ENCODE peak calls at places on chromosome 16, in four cellular contexts. B, G, Q and V are unnamed samples.

GRCh38 chr16:77437859-77438258 is 3.0 kb upstream of the ADAMTS18 start:
- DNase-seq in G (no peak), B (no peak), Q (no peak), V (no peak)

GRCh38 chr16:50938923-50939322 is 197.0 kb downstream of the CYLD start:
- DNase-seq in Q (peak; percentile 10), B (no peak), G (no peak), V (no peak)

GRCh38 chr16:25372716-25373115 is 115.1 kb upstream of the ZKSCAN2 start:
- DNase-seq in G (no peak), Q (no peak), B (no peak), V (no peak)

GRCh38 chr16:85891776-85892166 is 7.2 kb upstream of the IRF8 start:
- DNase-seq in Q (no peak), B (no peak), G (no peak), V (no peak)

GRCh38 chr16:75109732-75110243 is 6.8 kb downstream of the LDHD start:
- DNase-seq in B (no peak), Q (no peak), G (no peak), V (no peak)

GRCh38 chr16:89860747-89861304 is 12.6 kb upstream of the TCF25 start:
- DNase-seq in G (peak; percentile 91), Q (peak; percentile 52), B (peak; percentile 57), V (peak; percentile 96)

GRCh38 chr16:74480150-74481029 is 59.1 kb upstream of the CLEC18B start:
- DNase-seq in B (peak; percentile 63), G (peak; percentile 85), Q (no peak), V (no peak)

GRCh38 chr16:69503244-69503643 is 62.5 kb upstream of the NFAT5 start:
- DNase-seq in Q (peak; percentile 34), B (no peak), G (no peak), V (no peak)

GRCh38 chr16:912684-913613 is 57.8 kb downstream of the LMF1 start:
- DNase-seq in G (no peak), B (no peak), Q (peak; percentile 83), V (peak; percentile 83)

GRCh38 chr16:22141746-22142145 is 20.6 kb upstream of the SDR42E2 start:
- DNase-seq in Q (peak; percentile 50), B (no peak), G (peak; percentile 55), V (no peak)

GRCh38 chr16:81693467-81694303 is 85.4 kb upstream of the PLCG2 start:
- DNase-seq in Q (no peak), B (no peak), G (no peak), V (no peak)

DNA sequence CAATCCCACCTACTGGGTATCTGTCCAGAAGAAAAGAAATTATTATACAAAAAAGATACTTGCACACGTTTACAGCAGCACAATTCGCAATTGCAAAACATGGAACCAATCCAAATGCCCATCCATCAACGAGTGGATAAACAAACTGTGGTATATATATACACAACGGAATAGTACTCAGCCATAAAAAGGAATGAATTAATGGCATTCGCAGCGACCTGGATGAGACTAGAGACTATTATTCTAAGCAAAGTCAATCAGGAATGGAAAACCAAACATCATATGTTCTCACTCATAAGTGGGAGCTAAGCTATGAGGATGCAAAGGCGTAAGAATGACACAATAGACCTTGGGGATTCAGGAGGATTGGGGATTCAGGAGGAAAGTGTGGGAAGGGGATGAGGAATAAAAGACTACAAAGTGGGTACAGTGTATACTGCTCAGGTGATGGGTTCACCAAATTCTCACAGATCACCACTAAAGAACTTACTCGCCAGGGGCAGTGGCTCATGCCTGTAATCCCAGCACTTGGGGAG is 21.0 kb downstream of the CNOT1 start:
- DNase-seq in B (no peak), Q (no peak), G (no peak), V (no peak)
- TF ChIP-seq EP300 in B (no peak), Q (no peak), G (no peak), V (no peak)

GRCh38 chr16:24364596-24364995 is 108.5 kb downstream of the CACNG3 start:
- DNase-seq in Q (no peak), G (no peak), B (no peak), V (no peak)
- TF ChIP-seq POLR2A in Q (no peak), G (no peak), B (no peak), V (no peak)

DNA sequence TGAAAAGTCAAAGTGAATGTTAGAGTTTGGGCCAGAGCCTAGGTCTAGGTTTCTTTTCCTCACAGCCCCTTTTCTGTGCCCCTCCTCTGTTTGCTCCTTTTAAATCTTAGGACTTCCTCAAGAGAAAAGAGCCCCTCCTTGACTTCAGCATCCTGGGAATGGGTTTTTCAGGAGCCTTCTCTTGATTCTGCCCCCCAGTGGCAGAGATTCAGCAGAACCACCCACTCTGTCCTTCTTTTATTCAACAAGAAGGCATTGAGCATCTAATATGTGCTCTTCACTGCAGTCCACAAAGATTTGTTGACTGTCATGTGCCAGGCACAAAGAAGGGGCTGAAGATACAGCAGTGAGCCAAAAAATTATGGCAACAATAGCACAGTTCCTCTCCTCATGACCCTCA is 270.8 kb upstream of the CDH5 start:
- DNase-seq in Q (no peak), B (no peak), G (no peak), V (no peak)
- TF ChIP-seq EP300 in Q (no peak), B (no peak), G (no peak), V (no peak)

GRCh38 chr16:57923418-57923817 is 47.5 kb downstream of the CNGB1 start:
- DNase-seq in G (no peak), Q (no peak), B (no peak), V (no peak)
- TF ChIP-seq POLR2A in G (no peak), Q (no peak), B (no peak), V (no peak)

GRCh38 chr16:72502654-72503005 is 330.7 kb upstream of the PMFBP1 start:
- DNase-seq in B (no peak), G (no peak), Q (no peak), V (no peak)
- TF ChIP-seq EP300 in B (no peak), G (no peak), Q (no peak), V (no peak)

DNA sequence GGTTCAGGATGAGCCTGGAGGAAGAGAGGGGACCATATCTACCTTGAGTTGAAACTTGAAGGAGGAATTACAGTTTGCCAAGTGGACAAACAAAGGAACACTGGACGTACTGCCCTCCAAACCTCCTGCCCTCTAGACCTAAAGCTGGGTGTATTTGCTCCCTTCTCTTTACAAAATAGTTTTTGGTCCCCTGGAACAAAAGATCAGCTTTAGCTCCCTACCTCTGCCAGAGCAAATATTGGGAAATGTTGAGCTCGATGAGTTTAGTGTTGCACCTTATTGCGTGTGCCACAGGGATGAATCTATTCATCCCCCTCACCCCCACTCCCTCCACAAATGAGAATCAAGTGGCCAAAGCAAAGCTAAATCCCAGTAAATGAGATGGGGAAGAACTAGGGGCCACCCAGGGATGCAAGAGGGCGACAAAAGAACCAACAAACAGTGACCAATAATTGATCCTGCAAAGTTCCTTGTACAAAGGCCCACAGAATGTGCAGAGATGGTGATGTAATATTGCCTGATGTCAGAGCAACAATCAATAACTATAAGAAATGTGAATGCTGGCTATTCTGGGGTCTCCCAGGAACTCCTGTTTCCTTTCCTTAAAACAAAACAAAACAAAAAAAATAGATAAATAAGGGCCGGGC is 17.2 kb upstream of the TAT start:
- DNase-seq in Q (peak; percentile 93), B (no peak), G (no peak), V (no peak)
- TF ChIP-seq POLR2A in Q (peak; percentile 58), B (no peak), G (no peak), V (no peak)

GRCh38 chr16:19227643-19228042 is 57.9 kb upstream of the CLEC19A start:
- DNase-seq in Q (no peak), B (no peak), G (no peak), V (no peak)
- TF ChIP-seq EP300 in Q (no peak), B (no peak), G (no peak), V (no peak)

GRCh38 chr16:27446721-27447120 is 44.7 kb downstream of the IL21R start:
- DNase-seq in B (no peak), G (no peak), Q (no peak), V (no peak)

GRCh38 chr16:27448531-27449433 is 46.8 kb downstream of the IL21R start:
- DNase-seq in Q (peak; percentile 29), G (no peak), B (no peak), V (no peak)

GRCh38 chr16:27444470-27444869 is 42.5 kb downstream of the IL21R start:
- DNase-seq in Q (no peak), B (no peak), G (no peak), V (no peak)

GRCh38 chr16:27444015-27444414 is 42.0 kb downstream of the IL21R start:
- DNase-seq in G (no peak), Q (no peak), B (no peak), V (no peak)

GRCh38 chr16:27445502-27446175 is 43.7 kb downstream of the IL21R start:
- DNase-seq in B (no peak), Q (no peak), G (no peak), V (no peak)
- TF ChIP-seq POLR2A in B (no peak), Q (no peak), G (no peak), V (no peak)

DNA sequence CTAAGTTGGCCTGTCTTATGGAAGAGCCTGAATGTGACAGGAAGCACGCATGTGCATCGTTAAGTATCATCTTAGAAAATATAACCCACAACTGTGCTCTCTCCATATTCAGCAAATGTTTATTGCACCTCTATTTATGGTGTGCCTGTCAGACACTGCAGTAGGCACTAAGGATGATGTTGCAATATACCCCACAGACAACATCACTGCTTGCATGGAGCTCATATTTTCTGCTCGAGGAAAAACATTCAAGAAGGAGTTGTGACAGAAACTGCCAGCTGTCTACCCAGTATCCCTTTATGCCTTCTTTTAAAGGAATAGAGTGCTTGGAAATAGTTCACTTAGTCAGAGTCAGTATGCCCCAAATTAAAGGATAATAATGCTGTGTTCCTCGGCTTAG is 132.3 kb upstream of the RBFOX1 start:
- DNase-seq in B (no peak), Q (no peak), G (no peak), V (no peak)
- TF ChIP-seq EP300 in B (no peak), Q (no peak), G (no peak), V (no peak)

GRCh38 chr16:87199379-87199778 is 117.8 kb downstream of the C16orf95 start:
- DNase-seq in G (no peak), Q (no peak), B (no peak), V (no peak)

GRCh38 chr16:87201777-87202176 is 115.4 kb downstream of the C16orf95 start:
- DNase-seq in B (no peak), Q (no peak), G (no peak), V (no peak)

GRCh38 chr16:87201052-87201451 is 116.1 kb downstream of the C16orf95 start:
- DNase-seq in Q (no peak), B (peak; percentile 63), G (no peak), V (no peak)

GRCh38 chr16:87199901-87200300 is 117.3 kb downstream of the C16orf95 start:
- DNase-seq in Q (no peak), B (no peak), G (no peak), V (no peak)

DNA sequence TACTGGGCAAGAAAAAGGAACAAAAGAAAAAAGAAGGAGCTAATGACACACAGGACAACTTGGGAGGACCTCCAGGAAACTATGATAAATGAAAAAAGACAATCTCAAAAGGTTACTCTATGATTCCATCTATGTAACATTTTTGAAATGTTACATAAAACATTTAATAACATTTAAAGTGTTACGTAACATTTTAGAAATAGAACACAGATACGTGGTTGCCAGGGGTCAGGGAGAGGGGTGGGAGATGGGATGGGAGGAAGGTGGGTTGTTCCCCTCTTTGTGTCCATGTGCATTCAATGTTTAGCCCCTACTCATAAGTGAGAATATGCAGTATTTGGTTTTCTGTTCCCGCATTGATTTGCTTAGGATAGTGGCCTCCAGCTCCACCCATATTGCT is 116.6 kb downstream of the C16orf95 start:
- DNase-seq in B (no peak), Q (no peak), G (no peak), V (no peak)
- TF ChIP-seq POLR2A in B (no peak), Q (no peak), G (no peak), V (no peak)